ENCODE peak calls at places on chromosome 9, in nine cellular contexts. N, V, L, A, Q, R, S, X and W are unnamed samples.

GRCh38 chr9:133788819-133789733 is 50.9 kb upstream of the SARDH start:
- DNase-seq in S (no peak), R (no peak), N (no peak), A (no peak), L (no peak), V (no peak), Q (no peak), X (no peak), W (no peak)

GRCh38 chr9:86685556-86685955 is 261.8 kb downstream of the GAS1 start:
- DNase-seq in S (no peak), N (no peak), L (no peak), V (no peak), A (no peak), Q (no peak), X (no peak), R (no peak), W (no peak)

GRCh38 chr9:133149130-133150015 is 14.3 kb downstream of the GBGT1 start:
- DNase-seq in N (peak; percentile 98), V (peak; percentile 84), S (peak; percentile 95), Q (peak; percentile 66), X (peak; percentile 92), A (peak; percentile 89), R (peak; percentile 51), L (peak; percentile 93), W (peak; percentile 81)

GRCh38 chr9:110969971-110970381 is 68.3 kb downstream of the LPAR1 start:
- DNase-seq in S (no peak), R (peak; percentile 34), V (peak; percentile 74), A (no peak), L (no peak), X (no peak), Q (no peak), N (peak; percentile 91), W (no peak)

GRCh38 chr9:130282000-130282700 is 16.6 kb downstream of the HMCN2 start:
- DNase-seq in N (no peak), A (no peak), V (no peak), L (no peak), X (no peak), S (no peak), Q (no peak), R (no peak), W (no peak)

GRCh38 chr9:98529841-98530240 is 178.9 kb downstream of the GABBR2 start:
- DNase-seq in V (no peak), R (no peak), Q (no peak), S (no peak), L (no peak), A (no peak), N (no peak), X (no peak), W (no peak)

GRCh38 chr9:81268048-81268447 is 421.3 kb downstream of the TLE1 start:
- DNase-seq in S (no peak), A (no peak), L (no peak), X (no peak), R (peak; percentile 44), N (no peak), Q (no peak), V (peak; percentile 67), W (no peak)

GRCh38 chr9:38257626-38258215 is 134.8 kb upstream of the ALDH1B1 start:
- DNase-seq in S (no peak), N (no peak), X (no peak), L (no peak), R (no peak), A (no peak), V (no peak), Q (no peak), W (no peak)

GRCh38 chr9:121863931-121864330 is 212.5 kb downstream of the DAB2IP start:
- DNase-seq in V (no peak), R (no peak), A (no peak), L (no peak), S (no peak), X (no peak), Q (no peak), N (no peak), W (no peak)

GRCh38 chr9:8571648-8572047 is 772.1 kb upstream of the DMAC1 start:
- DNase-seq in A (no peak), N (no peak), L (no peak), V (no peak), X (peak; percentile 74), R (no peak), S (no peak), Q (no peak), W (no peak)

GRCh38 chr9:11618241-11618805 is 1005.5 kb upstream of the PTPRD start:
- DNase-seq in N (no peak), R (no peak), S (no peak), A (peak; percentile 30), V (no peak), Q (no peak), X (no peak), L (no peak), W (no peak)

GRCh38 chr9:86907346-86907745 is 40.0 kb downstream of the GAS1 start:
- DNase-seq in N (no peak), S (no peak), X (no peak), L (no peak), A (no peak), V (no peak), Q (no peak), R (no peak), W (no peak)

GRCh38 chr9:93670208-93671029 is 94.0 kb downstream of the PHF2 start:
- DNase-seq in Q (no peak), R (no peak), V (peak; percentile 29), N (no peak), X (peak; percentile 14), L (peak; percentile 29), A (peak; percentile 19), S (no peak), W (peak; percentile 65)

GRCh38 chr9:127277099-127277498 is 12.5 kb downstream of the GARNL3 start:
- DNase-seq in S (no peak), X (no peak), N (no peak), Q (no peak), V (no peak), A (no peak), R (no peak), L (no peak), W (no peak)

GRCh38 chr9:36401179-36401740 is 1.2 kb upstream of the RNF38 start:
- DNase-seq in L (no peak), R (no peak), S (no peak), V (peak; percentile 80), Q (no peak), A (peak; percentile 83), X (peak; percentile 84), N (peak; percentile 93), W (no peak)

GRCh38 chr9:99137225-99137624 is 32.3 kb downstream of the TGFBR1 start:
- DNase-seq in X (no peak), R (no peak), L (no peak), V (no peak), A (no peak), Q (no peak), S (no peak), N (no peak), W (no peak)

DNA sequence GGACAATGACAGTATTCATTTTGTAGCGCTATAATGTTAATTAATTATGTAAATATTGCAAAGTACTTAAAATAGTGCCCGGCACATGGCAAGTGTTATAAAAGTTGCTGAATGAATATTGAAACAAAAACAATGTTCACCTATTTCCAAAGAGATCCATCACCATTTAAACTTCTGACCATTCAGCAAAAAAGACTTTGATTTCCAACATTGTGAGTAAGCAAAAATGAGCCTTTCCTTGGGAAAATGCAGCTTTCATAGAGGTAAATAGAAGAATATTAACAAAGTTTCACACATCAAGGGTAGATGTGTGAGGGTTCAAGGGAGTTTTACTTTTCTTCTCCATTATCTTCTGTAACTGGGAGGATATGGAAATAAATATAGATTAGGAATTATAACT is 1089.4 kb upstream of the C9orf72 start:
- DNase-seq in R (no peak), L (no peak), A (no peak), V (no peak), X (no peak), S (no peak), N (no peak), Q (no peak), W (no peak)
- TF ChIP-seq CTCF in R (no peak), L (no peak), A (no peak), V (no peak), X (no peak), S (no peak), N (no peak), Q (no peak), W (no peak)

GRCh38 chr9:95910023-95910706 is 34.7 kb downstream of the ERCC6L2 start:
- DNase-seq in N (peak; percentile 12), S (no peak), Q (no peak), X (no peak), R (no peak), A (no peak), V (peak; percentile 25), L (no peak), W (no peak)
- TF ChIP-seq CTCF in N (no peak), S (no peak), Q (no peak), X (no peak), R (no peak), A (no peak), V (no peak), L (no peak), W (no peak)

DNA sequence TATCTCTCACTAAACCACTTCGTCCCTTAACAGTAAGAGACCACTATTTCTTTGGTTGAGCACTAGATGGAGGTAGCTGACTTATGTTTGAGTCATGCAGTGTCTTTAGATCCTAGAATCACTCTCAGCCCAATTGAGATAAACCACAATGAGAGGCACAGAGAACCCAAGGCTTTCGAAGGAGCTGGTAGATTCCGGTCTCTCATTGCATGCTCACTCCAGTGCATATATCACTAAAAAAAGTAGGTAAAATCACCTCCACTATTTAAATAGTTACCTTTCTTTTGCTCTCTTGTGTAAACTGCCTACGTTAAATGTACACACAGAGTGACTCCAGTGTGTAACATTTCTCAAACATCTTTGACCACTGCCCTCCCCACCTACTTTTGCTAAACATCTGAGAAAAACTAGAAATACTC is 27.6 kb downstream of the ACTL7A start:
- DNase-seq in V (peak; percentile 50), Q (no peak), N (peak; percentile 29), L (no peak), X (peak; percentile 72), A (no peak), S (peak; percentile 22), R (no peak), W (no peak)
- TF ChIP-seq CTCF in V (peak; percentile 32), Q (no peak), N (no peak), L (peak; percentile 60), X (peak; percentile 33), A (no peak), S (peak; percentile 30), R (peak; percentile 15), W (no peak)

GRCh38 chr9:105535920-105536668 is 21.8 kb upstream of the FKTN start:
- DNase-seq in L (no peak), A (no peak), X (no peak), R (no peak), N (no peak), S (no peak), V (peak; percentile 54), Q (no peak), W (no peak)

GRCh38 chr9:105541838-105542237 is 16.1 kb upstream of the FKTN start:
- DNase-seq in L (no peak), V (no peak), A (no peak), X (no peak), N (no peak), Q (no peak), R (no peak), S (no peak), W (no peak)

DNA sequence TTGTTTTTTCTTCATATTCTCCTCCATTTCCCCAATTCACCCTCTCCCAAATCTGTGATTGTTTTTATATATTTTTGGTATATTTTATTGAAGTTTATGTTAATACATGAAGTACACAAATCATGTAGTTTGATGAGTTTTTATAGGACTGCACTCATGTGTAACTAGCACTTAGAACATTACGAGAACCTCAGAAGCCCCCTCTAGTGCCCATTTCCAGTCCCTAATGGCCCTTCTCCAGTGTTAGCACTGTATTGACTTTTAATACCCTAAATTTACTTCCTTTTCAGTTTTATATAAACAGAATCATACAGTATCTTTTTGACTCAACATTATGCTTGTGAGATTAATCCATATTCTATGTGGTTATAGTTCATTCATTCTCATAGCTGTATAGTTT is 18.5 kb upstream of the FKTN start:
- DNase-seq in S (no peak), L (peak; percentile 55), Q (no peak), V (no peak), X (no peak), R (no peak), A (no peak), N (no peak), W (no peak)
- TF ChIP-seq CTCF in S (peak; percentile 23), L (peak; percentile 64), Q (no peak), V (no peak), X (peak; percentile 7), R (peak; percentile 12), A (peak; percentile 58), N (no peak), W (no peak)